ENCODE peak calls at places on chromosomes 7 and 10, in seven cellular contexts. Z is mesendoderm, S is H1, I is IMR-90, K is mesenchymal stem cell, C is H9, V is trophoblast cell. B is an unnamed sample.

GRCh38 chr7:94701555-94701973 is 45.6 kb upstream of the SGCE start:
- DNase-seq in Z (peak; percentile 78), S (no peak), I (peak; percentile 52), K (peak; percentile 60), C (no peak), V (peak; percentile 14), B (peak; percentile 50)

GRCh38 chr7:151745090-151745638 is 131.8 kb downstream of the PRKAG2 start:
- DNase-seq in Z (no peak), S (no peak), I (peak; percentile 89), K (peak; percentile 91), C (no peak), V (peak; percentile 96), B (no peak)

GRCh38 chr7:50542132-50542531 is 23.1 kb downstream of the DDC start:
- DNase-seq in Z (no peak), S (no peak), I (no peak), K (no peak), C (no peak), V (no peak), B (no peak)

GRCh38 chr10:90965720-90966119 is 44.8 kb upstream of the ANKRD1 start:
- DNase-seq in Z (no peak), S (no peak), I (no peak), K (no peak), C (no peak), V (no peak), B (no peak)

GRCh38 chr10:79053481-79054202 is 15.1 kb upstream of the ZMIZ1 start:
- DNase-seq in Z (no peak), S (no peak), I (no peak), K (no peak), C (no peak), V (no peak), B (no peak)

GRCh38 chr7:81767883-81768282 is 2.0 kb downstream of the HGF start:
- DNase-seq in Z (no peak), S (no peak), I (peak; percentile 50), K (no peak), C (no peak), V (no peak), B (no peak)

GRCh38 chr10:14032406-14032998 is 298.2 kb downstream of the FRMD4A start:
- DNase-seq in Z (peak; percentile 81), S (peak; percentile 96), I (no peak), K (no peak), C (peak; percentile 86), V (no peak), B (peak; percentile 52)

GRCh38 chr10:132420469-132421376 is 23.7 kb downstream of the PWWP2B start:
- DNase-seq in Z (no peak), S (no peak), I (no peak), K (no peak), C (no peak), V (peak; percentile 69), B (no peak)

GRCh38 chr7:154598864-154599263 is 404.1 kb downstream of the PAXIP1 start:
- DNase-seq in Z (no peak), S (no peak), I (no peak), K (no peak), C (no peak), V (no peak), B (no peak)

GRCh38 chr10:24292304-24293291 is 83.7 kb downstream of the KIAA1217 start:
- DNase-seq in Z (peak; percentile 21), S (no peak), I (no peak), K (no peak), C (no peak), V (no peak), B (no peak)

GRCh38 chr7:80417211-80417793 is 94.6 kb downstream of the GNAT3 start:
- DNase-seq in Z (no peak), S (no peak), I (no peak), K (no peak), C (no peak), V (no peak), B (no peak)

GRCh38 chr10:14409247-14409646 is 78.5 kb upstream of the FRMD4A start:
- DNase-seq in Z (no peak), S (no peak), I (no peak), K (no peak), C (no peak), V (no peak), B (no peak)

GRCh38 chr7:45609180-45609579 is 35.0 kb downstream of the ADCY1 start:
- DNase-seq in Z (no peak), S (no peak), I (no peak), K (no peak), C (no peak), V (no peak), B (no peak)

GRCh38 chr7:87091487-87092066 is 32.1 kb upstream of the ELAPOR2 start:
- DNase-seq in Z (peak; percentile 93), S (no peak), I (no peak), K (no peak), C (no peak), V (no peak), B (no peak)

DNA sequence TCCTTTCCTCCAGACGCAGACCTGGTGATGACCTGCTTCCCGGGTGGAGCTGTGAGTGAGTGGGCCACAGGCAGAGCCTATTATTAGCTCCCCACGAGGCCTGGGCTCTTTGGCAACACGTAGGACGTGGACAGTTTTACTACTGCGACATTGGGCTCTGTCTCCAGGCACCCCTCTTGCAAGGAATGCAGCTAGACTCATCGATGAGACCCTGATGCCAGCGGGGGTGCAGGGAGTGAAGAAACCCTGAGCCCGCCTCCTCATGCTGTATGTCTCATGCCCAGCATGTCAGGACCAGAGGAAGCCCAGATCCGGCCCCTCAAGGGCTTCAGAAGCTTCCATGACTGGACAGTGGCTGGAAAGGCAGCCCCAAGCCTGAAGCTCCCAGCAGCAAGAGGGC is 161.9 kb downstream of the TCERG1L start:
- DNase-seq in Z (no peak), S (no peak), I (no peak), K (no peak), C (no peak), V (no peak), B (no peak)
- H2BK5ac ChIP-seq in Z (no peak overlapping the region), S (no peak overlapping the region), I (no peak overlapping the region), K (no peak overlapping the region), C (no peak overlapping the region), V (no peak overlapping the region), B (no peak overlapping the region)

DNA sequence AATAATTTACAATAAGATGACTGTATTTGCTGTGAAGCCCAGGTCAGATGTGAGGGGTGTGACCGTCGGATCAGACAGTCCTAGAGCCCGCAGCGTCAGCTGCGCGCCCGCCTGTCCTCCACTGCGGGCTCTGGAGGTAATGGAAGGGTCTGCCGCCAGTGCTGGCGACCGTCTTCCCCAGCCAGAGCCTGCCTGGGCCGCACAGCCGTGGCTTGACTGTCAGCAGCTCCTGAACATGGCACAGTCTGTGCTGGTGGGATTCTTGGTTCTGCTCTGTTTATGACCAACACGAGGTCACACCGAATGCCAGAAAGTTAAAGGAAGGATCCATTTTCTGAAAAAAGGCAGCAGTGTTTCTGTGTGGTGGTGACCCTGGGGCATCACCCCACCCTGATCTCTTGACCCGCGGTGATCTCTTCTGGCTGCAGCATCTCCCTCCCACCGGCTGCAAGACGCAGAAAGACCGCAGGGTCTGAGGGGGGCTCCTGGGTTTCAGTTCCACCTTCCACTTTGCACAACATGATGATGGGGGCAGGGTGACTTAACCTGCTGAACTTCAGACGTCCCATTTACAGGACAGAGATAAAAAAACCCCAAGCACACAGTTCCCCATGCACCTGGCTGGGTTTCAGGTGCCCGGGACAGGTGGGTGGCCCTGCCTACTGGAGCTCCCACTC is 103.7 kb downstream of the DNAJB6 start:
- DNase-seq in Z (no peak), S (no peak), I (no peak), K (no peak), C (no peak), V (no peak), B (no peak)
- H2BK5ac ChIP-seq in Z (no peak overlapping the region), S (no peak overlapping the region), I (no peak overlapping the region), K (no peak overlapping the region), C (no peak overlapping the region), V (no peak overlapping the region), B (peak overlapping the region; percentile 66)

DNA sequence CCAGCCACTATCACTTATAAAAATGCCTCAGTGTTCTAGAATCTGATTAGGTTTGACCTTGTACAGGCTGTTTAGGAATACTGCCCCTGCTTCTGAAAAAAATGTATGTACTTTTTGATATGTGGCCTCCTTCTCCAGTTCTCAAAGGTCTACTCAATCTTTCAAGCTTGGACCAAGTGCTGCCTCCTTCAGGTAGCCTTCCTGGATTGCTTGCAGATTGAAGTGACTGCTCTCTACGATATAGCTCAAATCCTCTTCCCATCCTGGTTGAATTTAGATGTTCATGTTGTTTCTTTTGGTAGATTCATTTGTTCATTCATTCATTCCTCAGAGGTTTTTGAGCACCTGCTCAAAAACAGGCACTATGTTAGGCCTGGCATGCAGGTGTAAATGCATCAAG is 77.2 kb upstream of the NPTX2 start:
- DNase-seq in Z (no peak), S (no peak), I (no peak), K (no peak), C (no peak), V (no peak), B (no peak)
- H2BK5ac ChIP-seq in Z (no peak overlapping the region), S (no peak overlapping the region), I (no peak overlapping the region), K (no peak overlapping the region), C (no peak overlapping the region), V (no peak overlapping the region), B (no peak overlapping the region)

DNA sequence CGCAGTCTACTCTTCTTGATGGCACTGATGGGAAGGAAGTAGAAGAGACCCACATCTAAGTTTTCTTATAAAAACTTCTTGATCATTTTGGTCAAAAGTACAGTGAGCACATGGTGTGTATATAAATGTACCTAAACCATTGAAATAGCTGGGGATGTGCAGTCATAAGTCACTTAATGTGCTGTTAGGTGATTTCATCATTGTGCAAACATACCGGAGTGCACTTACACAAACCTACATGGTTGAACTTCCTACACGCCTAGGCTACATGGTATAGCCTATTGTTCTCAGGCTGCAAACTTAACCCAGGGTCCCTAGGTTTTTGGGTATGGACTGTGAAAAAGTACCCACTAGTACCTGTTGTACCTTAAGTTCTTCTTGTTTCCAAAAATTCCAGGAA is 123.3 kb upstream of the ZNF438 start:
- DNase-seq in Z (no peak), S (no peak), I (no peak), K (no peak), C (no peak), V (no peak), B (no peak)
- H2BK5ac ChIP-seq in Z (no peak overlapping the region), S (no peak overlapping the region), I (no peak overlapping the region), K (no peak overlapping the region), C (no peak overlapping the region), V (no peak overlapping the region), B (no peak overlapping the region)

GRCh38 chr7:42984137-42984536 is 52.0 kb downstream of the MRPL32 start:
- DNase-seq in Z (no peak), S (no peak), I (no peak), K (no peak), C (no peak), V (no peak), B (no peak)
- H2BK5ac ChIP-seq in Z (no peak overlapping the region), S (no peak overlapping the region), I (no peak overlapping the region), K (no peak overlapping the region), C (no peak overlapping the region), V (no peak overlapping the region), B (no peak overlapping the region)